ENCODE peak calls at places on chromosomes 13 and 19, in seven cellular contexts. Z is SK-N-SH, S is K562, T is HCT116, D is H1, V is HepG2, F is GM12878. R is an unnamed sample.

GRCh38 chr13:41405367-41405766 is 52.0 kb upstream of the RGCC start:
- DNase-seq in D (no peak), S (no peak), V (no peak), T (no peak), F (no peak), Z (no peak), R (no peak)

GRCh38 chr13:110232756-110233155 is 74.2 kb downstream of the COL4A1 start:
- DNase-seq in F (no peak), S (no peak), V (no peak), D (peak), Z (no peak), T (no peak), R (no peak)

GRCh38 chr19:30231408-30232318 is 140.5 kb upstream of the ZNF536 start:
- DNase-seq in T (no peak), D (no peak), S (no peak), V (no peak), F (no peak), Z (no peak), R (no peak)

GRCh38 chr19:47417746-47418594 is 1.4 kb downstream of the MEIS3 start:
- DNase-seq in F (no peak), D (peak), T (no peak), Z (peak), S (no peak), V (no peak), R (no peak)

GRCh38 chr19:48372904-48373303 is 8.7 kb downstream of the SYNGR4 start:
- DNase-seq in S (no peak), F (no peak), V (no peak), D (no peak), Z (peak), T (no peak), R (no peak)

GRCh38 chr19:55105237-55105636 is 12.2 kb downstream of the PPP1R12C start:
- DNase-seq in T (no peak), Z (no peak), D (no peak), V (no peak), S (no peak), F (no peak), R (no peak)

GRCh38 chr19:5125797-5126497 is 157.0 kb downstream of the KDM4B start:
- DNase-seq in T (no peak), S (no peak), V (no peak), D (peak), F (no peak), Z (no peak), R (no peak)

GRCh38 chr13:31444266-31444862 is 244.6 kb downstream of the B3GLCT start:
- DNase-seq in F (no peak), D (no peak), Z (no peak), V (no peak), T (no peak), S (no peak), R (no peak)

GRCh38 chr19:18044825-18045304 is 36.9 kb downstream of the ARRDC2 start:
- DNase-seq in T (no peak), D (peak), Z (no peak), V (no peak), S (peak), F (peak), R (peak)

GRCh38 chr13:44373601-44374347 is at the start of gene SERP2:
- DNase-seq in D (peak), V (no peak), S (no peak), Z (peak), T (no peak), F (no peak), R (no peak)

GRCh38 chr13:30696278-30697176 is 38.8 kb upstream of the ALOX5AP start:
- DNase-seq in D (no peak), V (no peak), S (no peak), T (no peak), F (no peak), Z (no peak), R (no peak)

GRCh38 chr19:887072-887471 is 5.9 kb downstream of the MED16 start:
- DNase-seq in Z (peak), V (peak), F (no peak), S (no peak), D (no peak), T (no peak), R (no peak)

GRCh38 chr13:49279112-49279511 is 31.4 kb downstream of the CDADC1 start:
- DNase-seq in S (no peak), T (no peak), D (no peak), Z (no peak), V (no peak), F (no peak), R (no peak)

GRCh38 chr13:95496485-95496884 is 56.0 kb upstream of the CLDN10 start:
- DNase-seq in T (no peak), F (no peak), Z (no peak), S (no peak), V (no peak), D (no peak), R (no peak)

GRCh38 chr13:37289212-37289935 is 183.9 kb upstream of the CSNK1A1L start:
- DNase-seq in T (no peak), S (no peak), D (no peak), Z (no peak), V (no peak), F (no peak), R (no peak)

GRCh38 chr13:71979616-71980015 is 112.6 kb upstream of the DACH1 start:
- DNase-seq in T (peak), V (peak), Z (no peak), S (no peak), F (no peak), D (peak), R (peak)

DNA sequence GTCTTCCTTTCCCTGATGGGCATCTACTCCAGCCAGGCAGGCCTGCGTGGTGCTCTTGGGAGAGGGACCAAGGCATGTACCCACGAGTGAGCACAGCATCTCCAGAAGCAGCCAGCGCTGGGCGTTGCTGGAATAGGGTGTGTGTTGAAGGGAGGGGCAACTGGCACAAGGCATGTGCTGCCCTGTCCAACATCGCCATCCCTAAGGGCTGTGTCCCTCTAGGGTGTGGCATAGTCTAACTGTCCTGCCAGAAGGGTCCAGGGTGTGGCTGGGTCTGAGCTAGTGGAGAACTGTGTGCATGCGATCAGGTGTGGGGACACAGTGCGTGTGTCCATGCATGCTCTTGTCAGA is 2.8 kb downstream of the NOTCH3 start:
- DNase-seq in D (no peak), Z (no peak), V (no peak), S (no peak), F (no peak), T (no peak), R (no peak)
- TF ChIP-seq JUND in D (no peak), Z (no peak), V (no peak), S (no peak), F (no peak), T (no peak), R (no peak)

GRCh38 chr13:33213024-33213795 is 72.3 kb downstream of the STARD13 start:
- DNase-seq in F (no peak), D (no peak), T (no peak), S (no peak), Z (no peak), V (peak), R (peak)
- TF ChIP-seq JUND in F (no peak), D (no peak), T (no peak), S (no peak), Z (no peak), V (no peak), R (peak)

GRCh38 chr19:12000152-12000981 is 35.1 kb downstream of the ZNF433 start:
- DNase-seq in S (no peak), Z (no peak), D (no peak), T (no peak), V (no peak), F (peak), R (no peak)
- TF ChIP-seq JUND in S (no peak), Z (peak), D (no peak), T (no peak), V (no peak), F (peak), R (no peak)

GRCh38 chr13:90926459-90926858 is 421.0 kb upstream of the MIR17HG start:
- DNase-seq in Z (no peak), V (no peak), S (no peak), D (no peak), F (no peak), T (no peak), R (no peak)
- TF ChIP-seq JUND in Z (no peak), V (no peak), S (no peak), D (no peak), F (no peak), T (no peak), R (no peak)

DNA sequence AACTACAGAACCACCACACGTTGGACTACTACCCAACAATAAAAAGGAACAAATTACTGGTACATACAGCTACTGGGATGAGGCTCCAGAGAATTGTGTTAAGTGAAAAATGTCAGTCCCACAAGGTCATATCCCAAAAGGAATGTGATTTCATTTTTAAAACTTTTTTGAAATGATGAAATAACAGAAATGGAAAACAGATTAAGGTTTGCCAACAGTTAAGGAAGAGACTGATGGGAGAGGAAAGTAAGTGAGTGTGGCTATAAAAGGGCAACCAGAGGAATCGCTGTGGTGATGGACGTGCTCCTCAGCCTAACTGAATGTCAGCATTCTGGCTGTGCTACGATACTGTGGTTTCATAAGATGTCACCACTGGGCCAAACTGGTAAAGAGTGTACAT is 512.8 kb downstream of the UQCRFS1 start:
- DNase-seq in S (no peak), F (no peak), D (no peak), T (no peak), V (no peak), Z (no peak), R (no peak)
- TF ChIP-seq JUND in S (no peak), F (no peak), D (no peak), T (no peak), V (no peak), Z (no peak), R (no peak)